ENCODE peak calls at places on chromosomes 13 and 19, in six cellular contexts. X is astrocyte of the spinal cord, N is mesothelial cell of epicardium, H is left lung, Z is nephron progenitor cell, L is A673. K is an unnamed sample.

GRCh38 chr19:4815426-4816387 is 15.8 kb downstream of the TICAM1 start:
- DNase-seq in X (peak), N (peak), H (peak), Z (peak), L (peak), K (peak)

GRCh38 chr13:47945738-47946137 is 55.3 kb downstream of the SUCLA2 start:
- DNase-seq in X (peak), N (no peak), H (no peak), Z (no peak), L (no peak), K (no peak)

GRCh38 chr19:47032171-47032811 is 12.7 kb downstream of the NPAS1 start:
- DNase-seq in X (no peak), N (peak), H (no peak), Z (peak), L (no peak), K (no peak)

GRCh38 chr13:27403727-27404385 is 20.6 kb upstream of the GTF3A start:
- DNase-seq in X (no peak), N (no peak), H (no peak), Z (peak), L (no peak), K (no peak)

GRCh38 chr13:60431108-60431700 is 34.2 kb downstream of the TDRD3 start:
- DNase-seq in X (peak), N (no peak), H (no peak), Z (peak), L (peak), K (no peak)

GRCh38 chr19:55212447-55212846 is 3.1 kb upstream of the PTPRH start:
- DNase-seq in X (no peak), N (no peak), H (no peak), Z (no peak), L (peak), K (no peak)

GRCh38 chr13:37070956-37071355 is 11.5 kb upstream of the SUPT20H start:
- DNase-seq in X (no peak), N (no peak), H (no peak), Z (no peak), L (no peak), K (no peak)

GRCh38 chr13:73730014-73730413 is 404.2 kb downstream of the KLF12 start:
- DNase-seq in X (no peak), N (no peak), H (no peak), Z (no peak), L (no peak), K (no peak)

GRCh38 chr19:41376241-41376997 is at the start of gene TMEM91:
- DNase-seq in X (no peak), N (peak), H (peak), Z (peak), L (peak), K (no peak)

DNA sequence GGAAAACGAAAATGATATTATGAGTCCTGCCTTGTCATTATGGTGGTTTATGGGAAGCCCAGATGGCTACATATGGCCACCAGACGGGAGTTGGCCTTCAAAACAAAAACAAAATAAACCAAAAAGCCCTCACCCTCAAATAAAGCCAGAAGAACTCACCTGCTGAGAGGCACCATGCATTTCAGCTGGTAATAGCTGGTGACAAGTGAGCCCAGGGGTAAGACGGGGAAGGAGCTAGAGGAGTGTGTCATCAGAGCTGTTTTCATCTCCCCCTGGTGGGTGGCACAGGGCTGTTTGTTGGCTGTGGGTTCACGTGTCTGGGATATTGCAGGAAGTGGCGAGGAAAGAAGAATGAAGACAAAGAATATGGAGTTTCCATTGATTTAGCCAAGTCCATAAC is 152.9 kb downstream of the EFNB2 start:
- DNase-seq in X (no peak), N (no peak), H (no peak), Z (no peak), L (no peak), K (no peak)
- TF ChIP-seq CTCF in X (no peak), N (no peak), H (no peak), Z (no peak), L (no peak), K (no peak)

GRCh38 chr13:109719962-109720646 is 66.3 kb downstream of the IRS2 start:
- DNase-seq in X (no peak), N (no peak), H (no peak), Z (no peak), L (no peak), K (no peak)
- TF ChIP-seq CTCF in X (no peak), N (no peak), H (no peak), Z (no peak), L (no peak), K (no peak)

GRCh38 chr13:81540777-81541176 is 1199.9 kb upstream of the SPRY2 start:
- DNase-seq in X (peak), N (no peak), H (no peak), Z (no peak), L (peak), K (no peak)
- TF ChIP-seq CTCF in X (peak), N (peak), H (no peak), Z (peak), L (peak), K (peak)

GRCh38 chr13:91719033-91719432 is 320.6 kb downstream of the GPC5 start:
- DNase-seq in X (peak), N (no peak), H (no peak), Z (no peak), L (no peak), K (no peak)

GRCh38 chr13:91721413-91721812 is 323.0 kb downstream of the GPC5 start:
- DNase-seq in X (no peak), N (no peak), H (no peak), Z (no peak), L (no peak), K (no peak)

GRCh38 chr13:91724591-91724990 is 326.2 kb downstream of the GPC5 start:
- DNase-seq in X (no peak), N (no peak), H (no peak), Z (no peak), L (no peak), K (no peak)

GRCh38 chr13:91725646-91726045 is 327.2 kb downstream of the GPC5 start:
- DNase-seq in X (no peak), N (no peak), H (no peak), Z (no peak), L (no peak), K (no peak)

GRCh38 chr13:91722267-91722884 is 324.0 kb downstream of the GPC5 start:
- DNase-seq in X (peak), N (no peak), H (no peak), Z (no peak), L (peak), K (no peak)
- TF ChIP-seq CTCF in X (peak), N (peak), H (peak), Z (peak), L (peak), K (peak)

GRCh38 chr19:35621708-35622107 is 7.1 kb upstream of the RBM42 start:
- DNase-seq in X (no peak), N (no peak), H (no peak), Z (no peak), L (no peak), K (no peak)

GRCh38 chr19:35615036-35615435 is 2.5 kb downstream of the HAUS5 start:
- DNase-seq in X (no peak), N (no peak), H (no peak), Z (no peak), L (no peak), K (no peak)

GRCh38 chr19:35620001-35620400 is 7.5 kb downstream of the HAUS5 start:
- DNase-seq in X (no peak), N (no peak), H (no peak), Z (no peak), L (no peak), K (no peak)

GRCh38 chr19:35619290-35619923 is 6.9 kb downstream of the HAUS5 start:
- DNase-seq in X (no peak), N (no peak), H (no peak), Z (no peak), L (no peak), K (no peak)

GRCh38 chr19:35618857-35619256 is 6.3 kb downstream of the HAUS5 start:
- DNase-seq in X (no peak), N (no peak), H (no peak), Z (no peak), L (no peak), K (no peak)
- TF ChIP-seq CTCF in X (peak), N (no peak), H (no peak), Z (no peak), L (no peak), K (no peak)